ENCODE peak calls at places on chromosome 5, in five cellular contexts. S is HepG2, V is GM12878, T is H1, Y is K562. U is an unnamed sample.

GRCh38 chr5:155689403-155689802 is 637.6 kb upstream of the SGCD start:
- DNase-seq in S (no peak), V (no peak), T (no peak), Y (no peak), U (peak; percentile 1)

GRCh38 chr5:32280656-32281081 is 32.1 kb downstream of the MTMR12 start:
- DNase-seq in S (no peak), V (peak; percentile 79), T (no peak), Y (no peak), U (no peak)

GRCh38 chr5:135386096-135386495 is 12.9 kb downstream of the MACROH2A1 start:
- DNase-seq in S (no peak), V (no peak), T (no peak), Y (no peak), U (no peak)

GRCh38 chr5:137629646-137630045 is 106.2 kb downstream of the KLHL3 start:
- DNase-seq in S (peak; percentile 41), V (peak; percentile 8), T (no peak), Y (peak; percentile 62), U (peak; percentile 80)

GRCh38 chr5:171750316-171750788 is 35.3 kb upstream of the SMIM23 start:
- DNase-seq in S (peak; percentile 4), V (no peak), T (no peak), Y (peak; percentile 27), U (peak; percentile 65)

GRCh38 chr5:36161317-36161716 is 9.4 kb downstream of the SKP2 start:
- DNase-seq in S (no peak), V (no peak), T (no peak), Y (no peak), U (no peak)

GRCh38 chr5:87195616-87196015 is 72.1 kb upstream of the RASA1 start:
- DNase-seq in S (no peak), V (no peak), T (no peak), Y (no peak), U (no peak)

GRCh38 chr5:171310816-171311697 is 2.0 kb downstream of the TLX3 start:
- DNase-seq in S (no peak), V (no peak), T (no peak), Y (no peak), U (peak; percentile 79)

GRCh38 chr5:68267044-68267443 is 51.5 kb downstream of the PIK3R1 start:
- DNase-seq in S (no peak), V (no peak), T (no peak), Y (no peak), U (no peak)

GRCh38 chr5:65955746-65956145 is 29.4 kb downstream of the ERBIN start:
- DNase-seq in S (no peak), V (no peak), T (no peak), Y (no peak), U (no peak)

GRCh38 chr5:35198096-35198495 is 32.2 kb downstream of the PRLR start:
- DNase-seq in S (peak; percentile 24), V (no peak), T (no peak), Y (no peak), U (no peak)

GRCh38 chr5:160129841-160130240 is 10.6 kb upstream of the PWWP2A start:
- DNase-seq in S (no peak), V (no peak), T (no peak), Y (no peak), U (no peak)

GRCh38 chr5:100502684-100503083 is 32.5 kb upstream of the FAM174A start:
- DNase-seq in S (no peak), V (no peak), T (no peak), Y (no peak), U (no peak)

GRCh38 chr5:168637281-168637680 is 58.1 kb upstream of the PANK3 start:
- DNase-seq in S (no peak), V (no peak), T (no peak), Y (no peak), U (peak; percentile 30)

GRCh38 chr5:72467987-72468386 is 39.2 kb downstream of the ZNF366 start:
- DNase-seq in S (no peak), V (no peak), T (no peak), Y (no peak), U (no peak)

GRCh38 chr5:78731884-78732283 is 83.3 kb upstream of the LHFPL2 start:
- DNase-seq in S (no peak), V (no peak), T (no peak), Y (no peak), U (no peak)

GRCh38 chr5:61327761-61328753 is 4.0 kb upstream of the ZSWIM6 start:
- DNase-seq in S (peak; percentile 56), V (peak; percentile 48), T (no peak), Y (no peak), U (peak; percentile 40)

GRCh38 chr5:98568336-98568735 is 205.1 kb upstream of the RGMB start:
- DNase-seq in S (no peak), V (no peak), T (no peak), Y (no peak), U (no peak)

GRCh38 chr5:92838253-92838652 is 742.8 kb downstream of the NR2F1-AS1 start:
- DNase-seq in S (peak; percentile 37), V (no peak), T (no peak), Y (no peak), U (peak; percentile 66)

GRCh38 chr5:167639761-167640160 is 651.7 kb upstream of the WWC1 start:
- DNase-seq in S (no peak), V (no peak), T (no peak), Y (no peak), U (no peak)

GRCh38 chr5:75681125-75681830 is 36.0 kb downstream of the POC5 start:
- DNase-seq in S (peak; percentile 28), V (no peak), T (no peak), Y (no peak), U (peak; percentile 59)

GRCh38 chr5:102649731-102650130 is 105.4 kb upstream of the PAM start:
- DNase-seq in S (no peak), V (no peak), T (no peak), Y (no peak), U (no peak)

GRCh38 chr5:145752947-145753346 is 82.2 kb downstream of the PRELID2 start:
- DNase-seq in S (no peak), V (no peak), T (no peak), Y (no peak), U (no peak)

GRCh38 chr5:51378415-51378777 is 4.9 kb upstream of the ISL1 start:
- DNase-seq in S (no peak), V (no peak), T (no peak), Y (no peak), U (peak; percentile 84)

GRCh38 chr5:150114102-150114641 is 27.8 kb upstream of the CSF1R start:
- DNase-seq in S (no peak), V (no peak), T (no peak), Y (no peak), U (peak; percentile 41)

GRCh38 chr5:170111088-170111796 is 5.5 kb downstream of the FOXI1 start:
- DNase-seq in S (no peak), V (no peak), T (no peak), Y (no peak), U (no peak)

GRCh38 chr5:163401271-163401670 is 36.1 kb upstream of the CCNG1 start:
- DNase-seq in S (no peak), V (no peak), T (no peak), Y (no peak), U (no peak)

GRCh38 chr5:77651343-77651742 is 12.8 kb upstream of the OTP start:
- DNase-seq in S (no peak), V (no peak), T (no peak), Y (no peak), U (no peak)

GRCh38 chr5:14871573-14872069 is at the start of gene ANKH:
- DNase-seq in S (peak; percentile 51), V (no peak), T (no peak), Y (peak; percentile 89), U (peak; percentile 85)

GRCh38 chr5:143860211-143860610 is 48.2 kb downstream of the HMHB1 start:
- DNase-seq in S (peak; percentile 25), V (no peak), T (no peak), Y (no peak), U (no peak)

GRCh38 chr5:111892949-111893348 is 136.0 kb upstream of the NREP start:
- DNase-seq in S (no peak), V (no peak), T (no peak), Y (no peak), U (no peak)

GRCh38 chr5:171166766-171167165 is 142.3 kb upstream of the TLX3 start:
- DNase-seq in S (no peak), V (no peak), T (no peak), Y (no peak), U (no peak)

GRCh38 chr5:170817195-170817594 is 33.7 kb downstream of the GABRP start:
- DNase-seq in S (no peak), V (no peak), T (no peak), Y (no peak), U (no peak)

GRCh38 chr5:137453476-137454080 is 45.5 kb downstream of the SPOCK1 start:
- DNase-seq in S (peak; percentile 5), V (no peak), T (no peak), Y (no peak), U (peak; percentile 89)

GRCh38 chr5:15008476-15008875 is 136.9 kb upstream of the ANKH start:
- DNase-seq in S (peak; percentile 95), V (no peak), T (no peak), Y (no peak), U (peak; percentile 63)

GRCh38 chr5:144547098-144547499 is 376.4 kb downstream of the KCTD16 start:
- DNase-seq in S (no peak), V (no peak), T (no peak), Y (no peak), U (no peak)

GRCh38 chr5:73299017-73299630 is 126.1 kb downstream of the TMEM174 start:
- DNase-seq in S (no peak), V (no peak), T (no peak), Y (no peak), U (peak; percentile 78)

GRCh38 chr5:123835421-123835820 is 323.4 kb downstream of the CSNK1G3 start:
- DNase-seq in S (no peak), V (no peak), T (no peak), Y (no peak), U (no peak)
- H2AFZ ChIP-seq in S (no peak overlapping the region), V (no peak overlapping the region), T (no peak overlapping the region), Y (no peak overlapping the region), U (no peak overlapping the region)

DNA sequence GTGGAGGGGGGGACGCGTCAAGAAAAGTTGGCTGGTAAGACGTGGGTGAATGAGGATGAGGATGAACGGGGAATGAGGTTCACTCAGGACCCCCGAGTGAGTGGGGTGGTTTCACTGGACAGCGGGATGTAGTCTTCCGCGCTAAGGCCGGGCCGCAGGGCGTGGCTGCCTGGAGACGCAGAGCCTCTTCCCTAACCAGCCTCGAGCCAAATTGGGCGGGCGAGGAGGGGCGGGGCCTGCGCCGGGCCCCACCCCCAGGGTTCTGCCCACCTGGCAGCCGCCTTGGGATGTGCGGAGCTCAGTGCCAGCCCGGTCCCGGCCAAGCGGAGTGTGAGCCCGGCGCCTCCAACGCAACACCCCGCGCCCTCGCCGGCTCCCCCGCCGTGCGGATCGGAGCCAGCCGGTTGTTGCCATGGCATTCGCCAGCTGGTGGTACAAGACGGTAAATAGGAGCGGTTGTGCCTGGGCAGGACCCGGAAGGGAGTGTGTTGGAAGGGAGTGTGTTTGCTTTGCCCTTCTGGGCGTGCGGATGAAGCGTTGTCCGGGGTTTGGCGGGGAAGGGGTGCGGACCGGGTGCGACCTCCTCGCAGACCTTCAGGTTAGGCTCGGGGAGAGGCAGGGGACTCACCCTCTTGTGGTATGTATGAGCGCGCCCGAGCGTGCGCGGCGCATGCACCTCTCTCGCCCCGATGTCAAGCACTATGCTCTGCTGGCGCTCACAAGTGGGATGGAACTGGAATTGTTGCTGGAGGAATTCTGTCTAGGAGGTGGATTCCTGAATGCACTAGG is 743 bp downstream of the CAST start:
- DNase-seq in S (peak; percentile 69), V (peak; percentile 50), T (no peak), Y (peak; percentile 20), U (peak; percentile 84)
- TF ChIP-seq CTCF in S (no peak), V (no peak), T (no peak), Y (no peak), U (no peak)

GRCh38 chr5:3659907-3660306 is 64.3 kb downstream of the IRX1 start:
- DNase-seq in S (peak; percentile 1), V (no peak), T (no peak), Y (no peak), U (no peak)
- TF ChIP-seq CREB1 in S (no peak), V (no peak), T (no peak), Y (no peak), U (no peak)

GRCh38 chr5:148912714-148913398 is 86.4 kb downstream of the ADRB2 start:
- DNase-seq in S (peak; percentile 16), V (no peak), T (peak; percentile 68), Y (no peak), U (peak; percentile 88)
- H2AFZ ChIP-seq in S (no peak overlapping the region), V (no peak overlapping the region), T (peak overlapping the region; percentile 96), Y (no peak overlapping the region), U (peak overlapping the region; percentile 15)